ENCODE peak calls at places on chromosomes 2 and 18, in nine cellular contexts. S is choroid plexus epithelial cell; K is GM18507; W is activated T-helper 9 cell treated with anti-CD3 and anti-CD28 coated beads, Interleukin-2, amount 50 U/mL, for 16 hours; V is activated CD8-positive, alpha-beta memory T cell treated with anti-CD3 and anti-CD28 coated beads for 4 hours; G is iPS DF 6.9; Z is KG1; T is adrenal gland; Y is fibroblast of mammary gland. M is an unnamed sample.
A peak's percentile ranks its signal among the peaks of the same experiment; 100 is the strongest.

GRCh38 chr18:50738103-50738757 is 81.6 kb downstream of the MRO start:
- DNase-seq in K (no peak), W (no peak), V (no peak), T (peak; percentile 32), S (no peak), Z (no peak), Y (no peak), G (no peak), M (no peak)

GRCh38 chr2:7911196-7911595 is 770.7 kb upstream of the ID2 start:
- DNase-seq in T (no peak), Z (no peak), V (no peak), Y (no peak), K (no peak), G (no peak), W (no peak), S (no peak), M (no peak)

GRCh38 chr2:23178398-23178797 is 206.6 kb upstream of the KLHL29 start:
- DNase-seq in T (no peak), W (no peak), G (no peak), V (no peak), Z (no peak), Y (no peak), S (no peak), K (no peak), M (no peak)

GRCh38 chr2:26018184-26018716 is 15.6 kb upstream of the RAB10 start:
- DNase-seq in Z (no peak), T (peak; percentile 96), S (peak; percentile 93), G (no peak), K (no peak), Y (peak; percentile 94), W (no peak), V (no peak), M (peak; percentile 90)

GRCh38 chr2:18208956-18209355 is 330.5 kb downstream of the KCNS3 start:
- DNase-seq in S (no peak), V (no peak), W (no peak), Z (no peak), T (no peak), Y (no peak), K (no peak), G (no peak), M (no peak)

GRCh38 chr2:223297788-223298187 is 245.8 kb downstream of the KCNE4 start:
- DNase-seq in G (no peak), T (no peak), Y (peak; percentile 25), Z (no peak), K (no peak), W (no peak), V (no peak), S (no peak), M (no peak)

GRCh38 chr2:41782306-41783158 is 265.3 kb upstream of the PKDCC start:
- DNase-seq in K (peak; percentile 14), G (no peak), W (no peak), V (no peak), T (peak; percentile 23), S (peak; percentile 67), Z (peak; percentile 40), Y (peak; percentile 37), M (peak; percentile 24)

GRCh38 chr2:48423376-48423775 is 106.6 kb upstream of the STON1 start:
- DNase-seq in K (no peak), Y (peak; percentile 95), W (no peak), G (no peak), V (no peak), T (no peak), Z (no peak), S (peak; percentile 67), M (no peak)

GRCh38 chr2:27959496-27959895 is 69.0 kb downstream of the BABAM2 start:
- DNase-seq in V (no peak), Y (peak; percentile 75), T (peak; percentile 95), S (peak; percentile 74), W (no peak), Z (peak; percentile 34), G (no peak), K (no peak), M (peak; percentile 58)

GRCh38 chr2:88070055-88070454 is 2.4 kb downstream of the SMYD1 start:
- DNase-seq in T (no peak), Y (no peak), K (no peak), G (no peak), W (no peak), S (no peak), Z (no peak), V (no peak), M (no peak)

GRCh38 chr2:119760237-119760807 is 600 bp downstream of the PTPN4 start:
- DNase-seq in V (no peak), W (no peak), S (no peak), G (no peak), T (no peak), Z (no peak), Y (no peak), K (peak; percentile 7), M (peak; percentile 56)

GRCh38 chr2:85827879-85828569 is 60.8 kb downstream of the ST3GAL5 start:
- DNase-seq in Y (no peak), V (no peak), G (no peak), K (no peak), W (no peak), T (no peak), Z (no peak), S (no peak), M (no peak)

GRCh38 chr2:16240459-16240858 is 300.1 kb downstream of the MYCN start:
- DNase-seq in K (no peak), Z (no peak), V (no peak), W (no peak), S (no peak), Y (no peak), G (no peak), T (no peak), M (no peak)

GRCh38 chr2:72037322-72037721 is 110.3 kb downstream of the CYP26B1 start:
- DNase-seq in S (no peak), Y (no peak), V (no peak), T (no peak), K (no peak), W (no peak), G (no peak), Z (no peak), M (no peak)

GRCh38 chr2:160388464-160389263 is 104.9 kb downstream of the RBMS1 start:
- DNase-seq in V (peak; percentile 14), Y (peak; percentile 87), K (no peak), G (no peak), Z (peak; percentile 63), S (no peak), W (no peak), T (peak; percentile 53), M (peak; percentile 43)